ENCODE peak calls at places on chromosomes 5 and 9, in seven cellular contexts. K is GM19239; F is Peyer's patch; M is left cardiac atrium; W is activated naive CD4-positive, alpha-beta T cell treated with anti-CD3 and anti-CD28 coated beads, Interleukin-2, amount 50 U/mL, for 16 hours; Y is SW480; D is GM23248. G is an unnamed sample.

GRCh38 chr9:101814064-101814463 is 75.6 kb upstream of the GRIN3A start:
- DNase-seq in F (no peak), D (no peak), M (no peak), K (no peak), W (no peak), Y (no peak), G (no peak)

GRCh38 chr9:5510360-5510931 is at the start of gene PDCD1LG2:
- DNase-seq in F (no peak), M (no peak), D (peak; percentile 89), Y (no peak), K (no peak), W (peak; percentile 63), G (no peak)

GRCh38 chr5:139140631-139141071 is 57.5 kb downstream of the SIL1 start:
- DNase-seq in K (no peak), M (no peak), D (peak; percentile 76), Y (no peak), F (no peak), W (no peak), G (no peak)

GRCh38 chr5:83785176-83785668 is 64.6 kb upstream of the HAPLN1 start:
- DNase-seq in K (no peak), Y (no peak), D (no peak), W (no peak), M (no peak), F (no peak), G (no peak)

GRCh38 chr5:4924581-4924980 is 215.5 kb upstream of the ADAMTS16 start:
- DNase-seq in M (no peak), W (no peak), D (peak; percentile 36), F (no peak), K (no peak), Y (peak; percentile 14), G (no peak)

GRCh38 chr5:160601045-160601444 is 179.4 kb downstream of the PTTG1 start:
- DNase-seq in M (no peak), D (no peak), W (no peak), F (no peak), K (no peak), Y (no peak), G (no peak)

GRCh38 chr9:16191237-16191636 is 638.4 kb downstream of the CCDC171 start:
- DNase-seq in M (no peak), Y (no peak), K (no peak), F (no peak), W (no peak), D (peak; percentile 17), G (no peak)

GRCh38 chr5:108983456-108984092 is 235.9 kb downstream of the FER start:
- DNase-seq in M (no peak), D (peak; percentile 60), F (no peak), W (no peak), K (no peak), Y (no peak), G (no peak)

GRCh38 chr9:129141066-129142041 is 30.1 kb downstream of the PTPA start:
- DNase-seq in M (peak; percentile 80), Y (peak; percentile 76), F (no peak), D (peak; percentile 96), W (no peak), K (peak; percentile 61), G (peak; percentile 30)

GRCh38 chr9:84170521-84171141 is 169.9 kb downstream of the SLC28A3 start:
- DNase-seq in Y (peak; percentile 87), M (peak; percentile 82), W (no peak), D (peak; percentile 97), K (no peak), F (peak; percentile 72), G (no peak)

GRCh38 chr5:74949976-74950375 is 83.8 kb upstream of the FAM169A start:
- DNase-seq in F (no peak), M (no peak), K (no peak), W (no peak), D (peak; percentile 69), Y (no peak), G (no peak)

G was measured in erythroblast.